ENCODE peak calls at places on chromosomes 5 and 9, in six cellular contexts. E, A, P, Y, C and B are unnamed samples.

GRCh38 chr5:8908055-8908683 is 637.7 kb downstream of the SEMA5A start:
- DNase-seq in P (peak), E (no peak), A (no peak), C (no peak), Y (no peak), B (peak)

GRCh38 chr5:143194206-143194605 is 209.3 kb downstream of the NR3C1 start:
- DNase-seq in C (peak), Y (peak), E (no peak), P (peak), A (no peak), B (peak)

GRCh38 chr9:104831681-104832080 is 67.8 kb downstream of the NIPSNAP3B start:
- DNase-seq in A (peak), P (peak), E (no peak), Y (no peak), C (peak), B (peak)

GRCh38 chr9:124767830-124768229 is 3.3 kb downstream of the NR6A1 start:
- DNase-seq in A (no peak), P (no peak), C (no peak), Y (no peak), E (no peak), B (no peak)

GRCh38 chr9:26313108-26313507 is 579.5 kb downstream of the CAAP1 start:
- DNase-seq in Y (no peak), E (no peak), C (no peak), A (no peak), P (no peak), B (no peak)

GRCh38 chr9:22237497-22238363 is 208.9 kb upstream of the DMRTA1 start:
- DNase-seq in Y (no peak), E (no peak), C (peak), A (no peak), P (peak), B (peak)

GRCh38 chr9:80995759-80996158 is 693.6 kb downstream of the TLE1 start:
- DNase-seq in A (peak), C (peak), P (peak), Y (no peak), E (no peak), B (peak)

GRCh38 chr9:117682955-117683710 is 21.1 kb upstream of the TLR4 start:
- DNase-seq in Y (no peak), C (peak), P (peak), A (no peak), E (no peak), B (no peak)

GRCh38 chr9:93476924-93477323 is 23.5 kb upstream of the FAM120AOS start:
- DNase-seq in C (no peak), A (no peak), E (no peak), Y (no peak), P (no peak), B (no peak)

GRCh38 chr5:109630109-109630508 is 59.6 kb upstream of the MAN2A1 start:
- DNase-seq in C (peak), P (peak), Y (no peak), A (no peak), E (no peak), B (peak)

GRCh38 chr9:71662086-71662485 is 106.2 kb downstream of the CEMIP2 start:
- DNase-seq in A (no peak), P (no peak), E (no peak), C (peak), Y (no peak), B (no peak)

GRCh38 chr9:135610290-135611141 is 28.8 kb downstream of the GLT6D1 start:
- DNase-seq in E (no peak), A (no peak), P (no peak), C (no peak), Y (no peak), B (no peak)

GRCh38 chr5:170056561-170057267 is 49.0 kb upstream of the FOXI1 start:
- DNase-seq in Y (no peak), E (no peak), A (no peak), P (no peak), C (no peak), B (no peak)

GRCh38 chr9:117290306-117290705 is 124.6 kb downstream of the ASTN2 start:
- DNase-seq in P (no peak), Y (no peak), A (no peak), E (no peak), C (no peak), B (no peak)

GRCh38 chr5:64767959-64768357 is 533 bp downstream of the SREK1IP1 start:
- DNase-seq in C (peak), Y (no peak), E (peak), P (peak), A (no peak), B (peak)

GRCh38 chr5:149079883-149080282 is 17.0 kb upstream of the SH3TC2 start:
- DNase-seq in Y (no peak), A (no peak), E (no peak), C (no peak), P (no peak), B (no peak)

GRCh38 chr5:41118177-41118576 is 47.0 kb upstream of the MROH2B start:
- DNase-seq in P (no peak), Y (no peak), C (no peak), E (no peak), A (no peak), B (no peak)

GRCh38 chr9:98848450-98849149 is 41.1 kb downstream of the GALNT12 start:
- DNase-seq in P (peak), Y (peak), E (peak), C (peak), A (peak), B (peak)

GRCh38 chr5:24832021-24832420 is 187.2 kb upstream of the CDH10 start:
- DNase-seq in Y (no peak), A (no peak), P (no peak), E (no peak), C (no peak), B (no peak)

GRCh38 chr5:171845857-171846785 is 60.5 kb downstream of the SMIM23 start:
- DNase-seq in Y (no peak), P (peak), A (no peak), C (peak), E (no peak), B (peak)

GRCh38 chr5:64887910-64888309 is 119.2 kb downstream of the CWC27 start:
- DNase-seq in A (no peak), C (no peak), P (no peak), Y (no peak), E (no peak), B (no peak)

GRCh38 chr9:14322211-14323082 is 8.5 kb upstream of the NFIB start:
- DNase-seq in C (peak), A (no peak), P (peak), E (peak), Y (peak), B (peak)

GRCh38 chr5:41071975-41072374 is 833 bp upstream of the MROH2B start:
- DNase-seq in C (peak), Y (no peak), E (no peak), P (peak), A (peak), B (peak)

GRCh38 chr5:158477214-158477613 is 618.3 kb upstream of the CLINT1 start:
- DNase-seq in P (no peak), C (no peak), A (no peak), Y (no peak), E (no peak), B (no peak)

GRCh38 chr5:181204561-181205401 is at the start of gene TRIM7:
- DNase-seq in E (no peak), Y (no peak), A (no peak), P (no peak), C (peak), B (no peak)

GRCh38 chr5:10745133-10745532 is 15.9 kb downstream of the DAP start:
- DNase-seq in E (no peak), Y (no peak), A (no peak), C (peak), P (no peak), B (peak)

GRCh38 chr5:94468531-94468930 is 149.9 kb downstream of the KIAA0825 start:
- DNase-seq in Y (no peak), P (no peak), E (no peak), C (no peak), A (no peak), B (no peak)

GRCh38 chr9:88313364-88314220 is 74.7 kb upstream of the SPIN1 start:
- DNase-seq in E (no peak), P (no peak), Y (no peak), C (no peak), A (no peak), B (no peak)

GRCh38 chr5:56941981-56942380 is 9.9 kb downstream of the MIER3 start:
- DNase-seq in P (no peak), Y (no peak), E (no peak), A (no peak), C (peak), B (peak)

GRCh38 chr9:121399126-121399882 is 29.3 kb upstream of the STOM start:
- DNase-seq in Y (no peak), C (no peak), A (no peak), P (no peak), E (no peak), B (peak)

GRCh38 chr9:135524130-135524861 is 3.1 kb downstream of the LCN1 start:
- DNase-seq in P (peak), E (no peak), C (peak), Y (no peak), A (no peak), B (no peak)

GRCh38 chr5:154276932-154277331 is 86.4 kb downstream of the GALNT10 start:
- DNase-seq in E (no peak), A (no peak), P (peak), C (peak), Y (no peak), B (peak)

GRCh38 chr5:66987949-66988838 is 208.4 kb downstream of the CD180 start:
- DNase-seq in E (no peak), Y (peak), A (no peak), C (peak), P (peak), B (peak)

GRCh38 chr5:891117-891836 is 1.3 kb downstream of the BRD9 start:
- DNase-seq in C (no peak), P (peak), Y (no peak), A (no peak), E (no peak), B (peak)

GRCh38 chr9:136881691-136882108 is 4.6 kb upstream of the TRAF2 start:
- DNase-seq in A (no peak), C (no peak), E (no peak), Y (peak), P (peak), B (peak)

GRCh38 chr5:38473008-38473407 is 83.4 kb downstream of the LIFR start:
- DNase-seq in P (no peak), C (no peak), A (no peak), Y (no peak), E (no peak), B (no peak)